ENCODE peak calls at places on chromosomes 5 and 9, in five cellular contexts. C is hepatocyte, J is heart left ventricle, I is uterus, W is cardiac muscle cell. T is an unnamed sample. For H3K36me3, the result is how much of the 10 kb centered on the place peaks cover.

GRCh38 chr5:172956228-172956627 is 3.0 kb upstream of the RPL26L1 start:
- DNase-seq in C (no peak), J (no peak), I (no peak), W (no peak), T (no peak)

GRCh38 chr9:92342825-92343488 is 17.2 kb downstream of the CENPP start:
- DNase-seq in C (no peak), J (no peak), I (no peak), W (no peak), T (peak)

GRCh38 chr9:13143281-13143680 is 136.2 kb downstream of the MPDZ start:
- DNase-seq in C (no peak), J (no peak), I (no peak), W (no peak), T (no peak)

GRCh38 chr9:70043689-70044449 is at the start of gene MAMDC2:
- DNase-seq in C (peak), J (peak), I (peak), W (peak), T (peak)

GRCh38 chr5:80399553-80400239 is 8.2 kb upstream of the ZFYVE16 start:
- DNase-seq in C (no peak), J (no peak), I (no peak), W (no peak), T (peak)

GRCh38 chr5:114362977-114363721 is 1.3 kb downstream of the KCNN2 start:
- DNase-seq in C (peak), J (no peak), I (no peak), W (peak), T (no peak)

GRCh38 chr5:127442085-127442484 is 75.4 kb upstream of the PRRC1 start:
- DNase-seq in C (peak), J (no peak), I (no peak), W (peak), T (peak)

GRCh38 chr5:142296914-142297417 is 27.9 kb downstream of the SPRY4 start:
- DNase-seq in C (no peak), J (peak), I (no peak), W (peak), T (no peak)

GRCh38 chr5:912356-913091 is 19.8 kb downstream of the TRIP13 start:
- DNase-seq in C (no peak), J (no peak), I (no peak), W (no peak), T (peak)

GRCh38 chr9:128180447-128180846 is 10.9 kb downstream of the CIZ1 start:
- DNase-seq in C (no peak), J (no peak), I (no peak), W (no peak), T (no peak)
- H3K36me3 ChIP-seq in C (under half), J (half or more), I (under half), W (half or more), T (under half)

GRCh38 chr5:81986126-81986525 is 14.3 kb downstream of the ATG10 start:
- DNase-seq in C (no peak), J (no peak), I (no peak), W (no peak), T (no peak)
- H3K36me3 ChIP-seq in C (under half), J (under half), I (under half), W (under half), T (under half)

DNA sequence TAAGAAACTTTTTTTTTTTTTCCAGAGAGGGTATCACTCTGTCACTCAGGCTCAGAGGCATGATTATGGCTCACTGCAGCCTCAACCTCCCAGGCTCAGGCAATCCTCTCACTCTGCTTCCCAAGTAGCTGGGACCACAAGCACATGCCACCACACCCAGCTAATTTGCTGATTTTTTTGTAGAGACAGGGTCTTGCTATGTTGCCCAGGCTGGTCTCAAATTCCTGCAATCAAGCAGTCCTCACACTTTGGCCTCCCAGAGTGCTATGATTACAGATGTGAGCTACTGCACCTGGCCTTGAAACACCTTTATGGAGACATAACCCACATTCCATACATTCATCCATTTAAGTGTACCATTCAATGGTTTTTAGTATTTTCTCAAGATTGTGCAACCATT is 23.7 kb upstream of the CCDC180 start:
- DNase-seq in C (no peak), J (no peak), I (no peak), W (no peak), T (no peak)
- H3K36me3 ChIP-seq in C (under half), J (half or more), I (under half), W (under half), T (under half)

GRCh38 chr9:120480707-120481106 is 99.3 kb downstream of the CDK5RAP2 start:
- DNase-seq in C (no peak), J (no peak), I (no peak), W (no peak), T (peak)

GRCh38 chr9:120475341-120475740 is 104.6 kb downstream of the CDK5RAP2 start:
- DNase-seq in C (no peak), J (peak), I (no peak), W (no peak), T (no peak)

GRCh38 chr9:120481248-120481647 is 98.7 kb downstream of the CDK5RAP2 start:
- DNase-seq in C (no peak), J (no peak), I (no peak), W (no peak), T (peak)

GRCh38 chr9:120477534-120478001 is 102.4 kb downstream of the CDK5RAP2 start:
- DNase-seq in C (peak), J (peak), I (peak), W (peak), T (peak)

GRCh38 chr9:120478208-120478607 is 101.8 kb downstream of the CDK5RAP2 start:
- DNase-seq in C (no peak), J (no peak), I (no peak), W (no peak), T (peak)
- H3K36me3 ChIP-seq in C (under half), J (under half), I (under half), W (under half), T (under half)